ENCODE peak calls at places on chromosomes 12 and 14, in five cellular contexts. O, Z, T, Q and K are unnamed samples.

GRCh38 chr12:132657004-132657727 is 30.0 kb downstream of the POLE start:
- DNase-seq in Z (no peak), Q (no peak), O (no peak), T (no peak), K (no peak)

GRCh38 chr12:63382930-63383329 is 231.9 kb upstream of the AVPR1A start:
- DNase-seq in T (no peak), Q (no peak), O (no peak), Z (no peak), K (no peak)

GRCh38 chr12:22105542-22105941 is 59.5 kb downstream of the CMAS start:
- DNase-seq in O (no peak), Z (no peak), T (no peak), Q (no peak), K (no peak)

GRCh38 chr12:124497658-124498057 is 69.8 kb downstream of the NCOR2 start:
- DNase-seq in T (peak; percentile 90), O (no peak), Q (no peak), Z (no peak), K (no peak)

GRCh38 chr12:45357547-45358417 is 141.9 kb downstream of the ANO6 start:
- DNase-seq in T (peak; percentile 57), Q (no peak), O (no peak), Z (no peak), K (no peak)

GRCh38 chr12:59010948-59011347 is 90.6 kb upstream of the LRIG3 start:
- DNase-seq in O (no peak), Q (no peak), Z (no peak), T (no peak), K (no peak)

GRCh38 chr14:99356031-99356430 is 84.0 kb upstream of the BCL11B start:
- DNase-seq in T (no peak), Q (no peak), O (no peak), Z (no peak), K (no peak)

GRCh38 chr14:25049127-25049558 is 804 bp downstream of the STXBP6 start:
- DNase-seq in Z (no peak), T (peak; percentile 45), O (no peak), Q (no peak), K (peak; percentile 88)

GRCh38 chr14:54312166-54312801 is 84.5 kb upstream of the CDKN3 start:
- DNase-seq in T (peak; percentile 32), Z (no peak), O (no peak), Q (peak; percentile 62), K (peak; percentile 22)

GRCh38 chr14:101843665-101844064 is 82.2 kb downstream of the PPP2R5C start:
- DNase-seq in Q (no peak), T (no peak), O (no peak), Z (no peak), K (no peak)

GRCh38 chr12:46299846-46300245 is 31.0 kb upstream of the SLC38A1 start:
- DNase-seq in Z (no peak), Q (no peak), T (no peak), O (no peak), K (no peak)

GRCh38 chr12:82833461-82833860 is 146.8 kb downstream of the TMTC2 start:
- DNase-seq in T (no peak), Q (no peak), O (no peak), Z (no peak), K (no peak)

GRCh38 chr12:119857036-119857435 is 20.1 kb downstream of the CIT start:
- DNase-seq in T (no peak), Z (no peak), O (no peak), Q (no peak), K (no peak)

GRCh38 chr12:116892741-116893140 is 11.5 kb upstream of the HRK start:
- DNase-seq in Z (no peak), T (no peak), Q (no peak), O (no peak), K (no peak)

GRCh38 chr12:48366131-48366530 is 15.4 kb upstream of the ZNF641 start:
- DNase-seq in T (no peak), Q (no peak), Z (no peak), O (no peak), K (no peak)

GRCh38 chr14:24072436-24072835 is 1.1 kb downstream of the CPNE6 start:
- DNase-seq in O (no peak), T (no peak), Z (no peak), Q (no peak), K (no peak)

GRCh38 chr14:91380610-91381371 is 36.8 kb downstream of the CCDC88C start:
- DNase-seq in Q (no peak), T (no peak), Z (no peak), O (no peak), K (no peak)

GRCh38 chr14:68271996-68272395 is 452.4 kb downstream of the RAD51B start:
- DNase-seq in T (peak; percentile 35), O (peak; percentile 58), Q (no peak), Z (no peak), K (no peak)

GRCh38 chr12:58537278-58537677 is 383.0 kb downstream of the LRIG3 start:
- DNase-seq in O (no peak), Z (no peak), T (no peak), Q (no peak), K (no peak)

GRCh38 chr12:105590571-105590970 is 260.1 kb downstream of the C12orf75 start:
- DNase-seq in Q (no peak), T (no peak), O (no peak), Z (no peak), K (no peak)

GRCh38 chr12:108567974-108568652 is 5.7 kb downstream of the ISCU start:
- DNase-seq in O (no peak), Q (no peak), T (no peak), Z (no peak), K (peak; percentile 42)

GRCh38 chr12:28899951-28900350 is 249.1 kb upstream of the FAR2 start:
- DNase-seq in T (no peak), Q (no peak), Z (no peak), O (no peak), K (no peak)

GRCh38 chr14:72545411-72546311 is 348.2 kb downstream of the DPF3 start:
- DNase-seq in Z (no peak), Q (no peak), T (no peak), O (no peak), K (no peak)

GRCh38 chr12:115377781-115378180 is 693.8 kb upstream of the TBX3 start:
- DNase-seq in Q (no peak), T (no peak), Z (no peak), O (no peak), K (no peak)

GRCh38 chr12:115374480-115375187 is 690.7 kb upstream of the TBX3 start:
- DNase-seq in Q (no peak), T (no peak), Z (no peak), O (no peak), K (no peak)

GRCh38 chr12:115378296-115378695 is 694.3 kb upstream of the TBX3 start:
- DNase-seq in Q (no peak), Z (no peak), T (no peak), O (no peak), K (no peak)

GRCh38 chr12:115377230-115377629 is 693.3 kb upstream of the TBX3 start:
- DNase-seq in O (no peak), T (no peak), Z (no peak), Q (no peak), K (no peak)

DNA sequence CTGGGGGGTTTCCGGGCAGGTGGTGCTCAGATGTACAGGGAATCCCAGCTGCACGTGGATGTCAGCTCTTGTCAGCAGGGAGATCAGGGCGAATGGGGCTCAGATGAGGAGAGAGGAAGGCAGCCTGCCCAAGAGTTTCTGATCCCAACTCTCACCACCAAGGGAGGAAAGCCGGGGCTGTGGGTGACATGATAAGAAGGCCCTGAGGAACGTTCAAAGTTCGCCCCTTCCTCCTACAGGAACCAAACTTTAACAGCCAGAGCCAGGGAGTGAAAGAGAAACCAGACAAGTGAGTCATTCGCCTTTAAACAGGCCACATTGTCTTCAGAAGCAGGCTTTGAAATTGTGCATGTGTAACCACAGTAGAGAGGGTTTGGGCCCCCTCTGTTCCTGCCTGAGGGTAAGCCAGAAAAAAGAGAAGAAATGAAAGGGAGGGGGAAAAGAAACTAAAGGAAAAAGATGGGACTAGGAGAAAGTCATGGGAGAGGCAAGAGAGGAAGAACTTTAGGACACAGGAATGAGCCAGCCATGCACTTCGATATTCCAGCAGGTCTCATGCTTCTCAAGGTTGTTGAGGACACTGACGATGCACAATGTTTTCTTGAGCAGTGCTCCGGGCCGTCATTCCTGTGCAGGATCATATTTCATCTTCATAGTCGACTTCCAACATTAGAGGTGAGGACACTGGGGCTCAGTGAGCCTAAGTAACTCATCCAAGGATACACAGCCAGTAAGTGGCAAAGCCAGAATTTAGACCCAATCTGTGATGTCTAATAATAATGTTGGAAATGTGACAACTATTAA is 691.4 kb upstream of the TBX3 start:
- DNase-seq in T (no peak), Q (no peak), O (no peak), Z (no peak), K (no peak)
- TF ChIP-seq POLR2A in T (no peak), Q (no peak), O (no peak), Z (no peak), K (no peak)

DNA sequence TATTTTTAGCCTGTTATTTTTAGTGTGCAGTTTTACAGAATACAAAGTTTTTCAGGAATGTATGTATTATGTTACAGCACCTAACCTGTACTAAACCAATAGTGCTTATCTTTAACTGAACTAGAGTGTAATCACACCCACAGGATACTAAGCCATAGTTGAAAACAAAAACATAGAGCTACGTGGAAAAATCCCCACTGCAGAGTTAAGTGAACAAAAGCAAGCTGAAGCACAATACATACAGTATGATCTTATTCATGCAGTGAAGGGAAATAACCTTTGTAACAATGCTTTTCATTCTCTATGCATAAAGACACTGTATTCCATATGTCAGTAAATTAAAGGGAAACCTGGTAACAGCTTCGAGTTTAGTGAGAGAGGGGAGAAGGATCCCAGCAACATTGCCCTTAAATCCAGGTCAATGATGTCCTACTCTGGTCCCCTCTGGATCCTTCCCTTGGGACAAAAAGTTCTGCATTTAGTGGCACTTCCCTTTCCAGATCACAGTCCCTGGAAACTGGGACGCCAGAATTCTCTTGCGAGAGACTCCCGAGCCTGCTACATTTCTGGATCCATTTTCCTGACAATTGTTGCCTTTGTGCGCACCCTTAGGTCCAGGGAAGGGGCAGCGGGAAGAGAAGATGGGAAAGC is 121.3 kb upstream of the CCND2 start:
- DNase-seq in Q (no peak), T (no peak), Z (no peak), O (no peak), K (no peak)
- H3K4me3 ChIP-seq in Q (no peak overlapping the region), T (no peak overlapping the region), Z (no peak overlapping the region), O (no peak overlapping the region), K (no peak overlapping the region)

GRCh38 chr14:66120402-66120801 is 365.8 kb upstream of the CCDC196 start:
- DNase-seq in T (no peak), Z (no peak), Q (no peak), O (no peak), K (no peak)

GRCh38 chr14:66119805-66120204 is 366.4 kb upstream of the CCDC196 start:
- DNase-seq in O (no peak), Z (no peak), T (no peak), Q (no peak), K (no peak)

GRCh38 chr14:66117600-66117999 is 368.6 kb upstream of the CCDC196 start:
- DNase-seq in Q (no peak), Z (no peak), O (no peak), T (no peak), K (no peak)

DNA sequence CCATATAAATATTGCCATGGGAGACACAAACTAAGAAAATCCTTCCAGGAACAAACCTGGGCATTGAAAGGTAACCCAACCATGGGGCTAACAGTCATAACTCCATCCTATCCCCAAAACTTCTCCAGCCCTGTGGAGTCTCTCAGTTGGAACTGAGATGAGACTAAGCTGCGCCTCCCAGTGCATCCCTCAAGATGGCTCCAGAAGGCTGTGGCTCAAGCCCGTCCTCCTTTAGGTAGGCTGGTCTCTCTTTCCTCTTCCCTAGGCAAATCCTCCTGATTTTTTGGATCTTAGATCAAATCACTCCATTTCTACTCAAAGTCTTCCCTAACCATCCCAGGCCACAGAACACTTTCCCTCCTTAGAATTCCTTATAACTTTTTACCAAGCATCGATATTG is 364.3 kb upstream of the CCDC196 start:
- DNase-seq in T (no peak), O (no peak), Q (no peak), Z (no peak), K (no peak)
- TF ChIP-seq CTCF in T (no peak), O (no peak), Q (no peak), Z (no peak), K (no peak)

GRCh38 chr14:103846569-103847438 is 571 bp downstream of the PPP1R13B start:
- DNase-seq in Q (no peak), Z (peak; percentile 42), T (peak; percentile 57), O (no peak), K (peak; percentile 88)
- TF ChIP-seq POLR2A in Q (no peak), Z (no peak), T (no peak), O (no peak), K (no peak)